ENCODE peak calls at places on chromosomes 1 and 21, in five cellular contexts. T is mammary epithelial cell, H is astrocyte, Q is K562, Y is PC-3. U is an unnamed sample.

GRCh38 chr1:5638582-5638981 is 353.6 kb downstream of the NPHP4 start:
- DNase-seq in T (no peak), H (no peak), Q (no peak), Y (no peak), U (no peak)

GRCh38 chr1:16955186-16955585 is 25.2 kb downstream of the MFAP2 start:
- DNase-seq in T (no peak), H (no peak), Q (no peak), Y (no peak), U (no peak)

GRCh38 chr1:86382878-86383277 is 13.2 kb downstream of the ODF2L start:
- DNase-seq in T (no peak), H (no peak), Q (no peak), Y (no peak), U (no peak)

GRCh38 chr1:8122160-8122476 is 96.0 kb upstream of the ERRFI1 start:
- DNase-seq in T (peak; percentile 31), H (peak; percentile 75), Q (peak; percentile 90), Y (no peak), U (no peak)

GRCh38 chr1:210292276-210292851 is 36.3 kb upstream of the HHAT start:
- DNase-seq in T (peak; percentile 26), H (peak; percentile 19), Q (peak; percentile 4), Y (peak; percentile 57), U (no peak)

GRCh38 chr21:42841156-42841915 is 38.0 kb downstream of the WDR4 start:
- DNase-seq in T (no peak), H (no peak), Q (no peak), Y (no peak), U (no peak)

GRCh38 chr1:202283991-202284390 is 57.7 kb downstream of the UBE2T start:
- DNase-seq in T (peak; percentile 69), H (peak; percentile 82), Q (no peak), Y (peak; percentile 85), U (peak; percentile 59)

GRCh38 chr21:44375686-44376320 is 22.4 kb downstream of the TRPM2 start:
- DNase-seq in T (no peak), H (no peak), Q (no peak), Y (no peak), U (no peak)

GRCh38 chr1:113976609-113977278 is 2.5 kb upstream of the OLFML3 start:
- DNase-seq in T (no peak), H (peak; percentile 51), Q (peak; percentile 47), Y (peak; percentile 62), U (no peak)

GRCh38 chr1:176854725-176855433 is 309.6 kb downstream of the ASTN1 start:
- DNase-seq in T (no peak), H (no peak), Q (peak; percentile 22), Y (no peak), U (no peak)

GRCh38 chr1:32984090-32984828 is 19.6 kb upstream of the RNF19B start:
- DNase-seq in T (no peak), H (no peak), Q (no peak), Y (no peak), U (no peak)

GRCh38 chr1:213772711-213773110 is 215.1 kb upstream of the PROX1 start:
- DNase-seq in T (no peak), H (no peak), Q (no peak), Y (no peak), U (no peak)

GRCh38 chr1:99710994-99711393 is 55.4 kb downstream of the FRRS1 start:
- DNase-seq in T (no peak), H (no peak), Q (no peak), Y (no peak), U (no peak)

GRCh38 chr21:44087426-44088400 is 19.5 kb upstream of the PWP2 start:
- DNase-seq in T (no peak), H (no peak), Q (no peak), Y (no peak), U (no peak)

GRCh38 chr1:53369034-53369750 is 41.3 kb upstream of the LRP8 start:
- DNase-seq in T (no peak), H (no peak), Q (no peak), Y (no peak), U (no peak)

GRCh38 chr1:236139495-236139894 is 2.8 kb upstream of the GPR137B start:
- DNase-seq in T (no peak), H (no peak), Q (no peak), Y (no peak), U (no peak)

GRCh38 chr1:195122497-195122896 is 1485.7 kb downstream of the KCNT2 start:
- DNase-seq in T (no peak), H (no peak), Q (no peak), Y (no peak), U (no peak)

GRCh38 chr1:41767534-41767933 is 151.2 kb downstream of the HIVEP3 start:
- DNase-seq in T (peak; percentile 79), H (no peak), Q (no peak), Y (peak; percentile 34), U (no peak)

GRCh38 chr1:25847929-25848328 is 11.3 kb downstream of the AUNIP start:
- DNase-seq in T (no peak), H (no peak), Q (no peak), Y (no peak), U (no peak)

GRCh38 chr1:176374967-176375569 is 87.9 kb upstream of the PAPPA2 start:
- DNase-seq in T (peak; percentile 46), H (peak; percentile 26), Q (peak; percentile 84), Y (peak; percentile 74), U (peak; percentile 32)

GRCh38 chr21:33152228-33153130 is 77.3 kb upstream of the IFNAR2 start:
- DNase-seq in T (no peak), H (no peak), Q (no peak), Y (no peak), U (no peak)

GRCh38 chr1:54309631-54310366 is 96.4 kb downstream of the SSBP3 start:
- DNase-seq in T (no peak), H (no peak), Q (no peak), Y (no peak), U (no peak)

GRCh38 chr21:39452207-39452964 is 616 bp downstream of the SH3BGR start:
- DNase-seq in T (peak; percentile 14), H (peak; percentile 50), Q (peak; percentile 41), Y (no peak), U (no peak)

GRCh38 chr21:31370893-31371652 is 27.0 kb upstream of the TIAM1 start:
- DNase-seq in T (no peak), H (peak; percentile 65), Q (no peak), Y (no peak), U (no peak)

GRCh38 chr1:228068359-228068758 is 14.1 kb upstream of the ARF1 start:
- DNase-seq in T (no peak), H (no peak), Q (no peak), Y (no peak), U (no peak)

GRCh38 chr1:201377611-201378092 is at the start of gene TNNT2:
- DNase-seq in T (no peak), H (no peak), Q (peak; percentile 16), Y (no peak), U (no peak)

GRCh38 chr1:53654216-53655210 is 84.5 kb downstream of the GLIS1 start:
- DNase-seq in T (no peak), H (peak; percentile 77), Q (peak; percentile 15), Y (no peak), U (no peak)

GRCh38 chr1:222926566-222926965 is 111.7 kb downstream of the DISP1 start:
- DNase-seq in T (no peak), H (peak; percentile 82), Q (no peak), Y (peak; percentile 77), U (no peak)

DNA sequence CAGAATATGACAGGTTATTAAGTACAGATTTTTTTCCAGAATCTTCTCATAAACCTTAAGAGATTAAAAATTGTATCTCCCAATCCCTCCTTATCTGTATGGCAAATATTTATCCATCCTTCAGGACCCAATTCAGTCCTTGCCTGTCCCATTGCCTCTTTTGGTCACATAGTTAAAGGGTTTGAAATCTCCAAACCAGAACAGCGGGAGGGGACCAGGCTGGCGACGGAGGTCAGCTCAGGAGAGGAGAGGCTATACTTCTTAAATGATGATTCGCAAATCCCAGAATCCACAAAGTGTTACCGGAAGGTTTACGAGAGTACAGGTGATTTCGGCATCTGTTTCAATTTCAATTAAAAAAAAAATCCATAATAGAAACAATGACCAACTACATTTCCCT is 572.7 kb downstream of the SMYD3 start:
- DNase-seq in T (no peak), H (no peak), Q (no peak), Y (no peak), U (no peak)
- H3K4me2 ChIP-seq in T (no peak overlapping the region), H (no peak overlapping the region), Q (no peak overlapping the region), Y (no peak overlapping the region), U (no peak overlapping the region)

GRCh38 chr1:94165843-94166242 is 44.9 kb upstream of the ABCA4 start:
- DNase-seq in T (no peak), H (no peak), Q (no peak), Y (no peak), U (no peak)

GRCh38 chr1:94156226-94156625 is 35.3 kb upstream of the ABCA4 start:
- DNase-seq in T (no peak), H (peak; percentile 23), Q (no peak), Y (no peak), U (no peak)

GRCh38 chr1:94154989-94155388 is 34.0 kb upstream of the ABCA4 start:
- DNase-seq in T (no peak), H (no peak), Q (no peak), Y (no peak), U (no peak)

DNA sequence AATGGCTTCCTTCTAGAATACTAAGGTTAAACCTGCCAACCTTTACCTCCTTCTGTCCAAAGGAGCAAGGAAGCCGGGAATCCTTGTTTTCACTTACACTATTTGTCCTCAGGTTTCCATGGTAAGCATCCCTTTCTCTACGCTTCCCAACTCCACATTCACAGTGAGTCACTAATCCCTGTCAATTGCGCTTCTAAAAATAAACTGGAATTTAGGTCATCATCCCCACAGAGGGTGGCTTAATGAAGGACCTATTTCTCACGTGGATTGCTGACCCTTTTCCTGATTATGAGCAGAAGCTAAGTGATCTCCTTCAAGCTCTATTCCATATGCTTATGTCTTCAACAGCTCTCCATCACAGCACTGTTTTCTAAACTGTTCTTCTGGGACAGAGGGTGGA is 39.9 kb upstream of the ABCA4 start:
- DNase-seq in T (peak; percentile 32), H (peak; percentile 87), Q (no peak), Y (peak; percentile 50), U (no peak)
- TF ChIP-seq EZH2 in T (no peak), H (no peak), Q (no peak), Y (no peak), U (no peak)

DNA sequence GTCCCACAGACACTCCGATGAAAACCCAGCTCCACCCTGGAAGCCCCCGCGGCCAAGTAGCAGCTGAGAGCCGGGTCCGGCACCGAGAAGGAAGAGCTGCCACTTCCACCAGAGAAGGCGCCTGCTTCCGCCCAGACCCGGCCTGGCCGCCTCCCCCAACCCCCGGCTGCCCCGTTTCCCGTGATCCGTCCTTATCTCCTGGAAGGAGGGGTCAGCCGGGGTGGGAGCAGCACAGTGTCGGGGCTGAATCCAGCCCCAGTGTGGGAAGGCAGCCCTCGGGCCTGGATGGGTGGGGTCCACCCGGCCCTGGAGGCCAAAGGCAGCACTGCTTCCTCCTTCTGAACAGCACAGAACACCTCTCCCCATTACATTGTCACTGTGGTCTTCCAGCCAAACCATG is 69.4 kb downstream of the MEGF6 start:
- DNase-seq in T (no peak), H (no peak), Q (no peak), Y (no peak), U (no peak)
- H3K4me2 ChIP-seq in T (no peak overlapping the region), H (no peak overlapping the region), Q (no peak overlapping the region), Y (peak overlapping the region; percentile 75), U (no peak overlapping the region)

GRCh38 chr1:35573198-35573775 is at the start of gene TFAP2E:
- DNase-seq in T (peak; percentile 41), H (no peak), Q (no peak), Y (peak; percentile 46), U (no peak)
- TF ChIP-seq EZH2 in T (no peak), H (peak; percentile 99), Q (no peak), Y (no peak), U (peak; percentile 57)

GRCh38 chr21:45887121-45887611 is 94.4 kb upstream of the COL6A1 start:
- DNase-seq in T (no peak), H (peak; percentile 16), Q (no peak), Y (no peak), U (no peak)
- H3K4me2 ChIP-seq in T (peak overlapping the region; percentile 68), H (peak overlapping the region; percentile 9), Q (no peak overlapping the region), Y (no peak overlapping the region), U (peak overlapping the region; percentile 4)

GRCh38 chr1:103448560-103448959 is 76.9 kb upstream of the RNPC3 start:
- DNase-seq in T (no peak), H (peak; percentile 68), Q (no peak), Y (no peak), U (no peak)
- TF ChIP-seq EZH2 in T (no peak), H (no peak), Q (no peak), Y (no peak), U (no peak)